ENCODE peak calls at places on chromosomes 5 and 9, in nine cellular contexts. One of them, this sample, is unnamed.

GRCh38 chr5:69213513-69214215 is 21.0 kb upstream of the CDK7 start:
- DNase-seq in psoas muscle: no peak
- DNase-seq in ELR: peak; percentile 66
- DNase-seq in AG08395: peak; percentile 36
- DNase-seq in NCI-H774: no peak
- DNase-seq in AG08396: peak; percentile 31
- DNase-seq in GM18507: no peak
- DNase-seq in sigmoid colon: no peak
- DNase-seq in H54: peak; percentile 26
- DNase-seq in this sample: no peak

GRCh38 chr5:16654647-16655334 is 38.0 kb upstream of the RETREG1 start:
- DNase-seq in psoas muscle: no peak
- DNase-seq in ELR: peak; percentile 34
- DNase-seq in AG08395: no peak
- DNase-seq in NCI-H774: no peak
- DNase-seq in AG08396: no peak
- DNase-seq in GM18507: no peak
- DNase-seq in sigmoid colon: no peak
- DNase-seq in H54: no peak
- DNase-seq in this sample: no peak

GRCh38 chr9:129026442-129027223 is 1.5 kb downstream of the SH3GLB2 start:
- DNase-seq in psoas muscle: peak; percentile 58
- DNase-seq in ELR: no peak
- DNase-seq in AG08395: no peak
- DNase-seq in NCI-H774: no peak
- DNase-seq in AG08396: peak; percentile 30
- DNase-seq in GM18507: no peak
- DNase-seq in sigmoid colon: no peak
- DNase-seq in H54: no peak
- DNase-seq in this sample: no peak

GRCh38 chr9:32264171-32264862 is 120.1 kb upstream of the ACO1 start:
- DNase-seq in psoas muscle: no peak
- DNase-seq in ELR: no peak
- DNase-seq in AG08395: no peak
- DNase-seq in NCI-H774: no peak
- DNase-seq in AG08396: no peak
- DNase-seq in GM18507: no peak
- DNase-seq in sigmoid colon: no peak
- DNase-seq in H54: no peak
- DNase-seq in this sample: no peak

GRCh38 chr9:127263244-127263643 is 1.3 kb upstream of the GARNL3 start:
- DNase-seq in psoas muscle: no peak
- DNase-seq in ELR: no peak
- DNase-seq in AG08395: no peak
- DNase-seq in NCI-H774: no peak
- DNase-seq in AG08396: no peak
- DNase-seq in GM18507: no peak
- DNase-seq in sigmoid colon: no peak
- DNase-seq in H54: no peak
- DNase-seq in this sample: no peak

GRCh38 chr9:33331411-33331891 is 41.1 kb downstream of the NFX1 start:
- DNase-seq in psoas muscle: no peak
- DNase-seq in ELR: no peak
- DNase-seq in AG08395: no peak
- DNase-seq in NCI-H774: no peak
- DNase-seq in AG08396: no peak
- DNase-seq in GM18507: no peak
- DNase-seq in sigmoid colon: no peak
- DNase-seq in H54: no peak
- DNase-seq in this sample: no peak

GRCh38 chr9:105475302-105475701 is 27.5 kb downstream of the FSD1L start:
- DNase-seq in psoas muscle: no peak
- DNase-seq in ELR: peak; percentile 67
- DNase-seq in AG08395: peak; percentile 26
- DNase-seq in NCI-H774: no peak
- DNase-seq in AG08396: peak; percentile 7
- DNase-seq in GM18507: no peak
- DNase-seq in sigmoid colon: no peak
- DNase-seq in H54: no peak
- DNase-seq in this sample: no peak

GRCh38 chr5:77630246-77631165 is 8.0 kb downstream of the OTP start:
- DNase-seq in psoas muscle: peak; percentile 67
- DNase-seq in ELR: peak; percentile 40
- DNase-seq in AG08395: peak; percentile 38
- DNase-seq in NCI-H774: peak; percentile 83
- DNase-seq in AG08396: peak; percentile 69
- DNase-seq in GM18507: peak; percentile 63
- DNase-seq in sigmoid colon: no peak
- DNase-seq in H54: no peak
- DNase-seq in this sample: peak; percentile 72